ENCODE peak calls at places on chromosomes 1 and 21, in five cellular contexts. One of them, this sample, is unnamed.

GRCh38 chr1:59061876-59062275 is 235.0 kb upstream of the FGGY start:
- DNase-seq in A549: no peak
- DNase-seq in EL: peak; percentile 85
- DNase-seq in T-cell: no peak
- DNase-seq in CD8-positive, alpha-beta T cell: no peak
- DNase-seq in this sample: no peak

GRCh38 chr1:113858982-113859381 is 12.5 kb downstream of the PTPN22 start:
- DNase-seq in CD8-positive, alpha-beta T cell: no peak
- DNase-seq in A549: no peak
- DNase-seq in EL: no peak
- DNase-seq in T-cell: no peak
- DNase-seq in this sample: no peak

GRCh38 chr1:1917304-1917976 is 1.6 kb downstream of the TMEM52 start:
- DNase-seq in A549: no peak
- DNase-seq in CD8-positive, alpha-beta T cell: no peak
- DNase-seq in T-cell: no peak
- DNase-seq in EL: no peak
- DNase-seq in this sample: no peak

GRCh38 chr1:44811714-44812151 is 3.4 kb downstream of the BTBD19 start:
- DNase-seq in CD8-positive, alpha-beta T cell: no peak
- DNase-seq in A549: no peak
- DNase-seq in T-cell: no peak
- DNase-seq in EL: peak; percentile 83
- DNase-seq in this sample: no peak

GRCh38 chr1:112527266-112528010 is 18.7 kb downstream of the WNT2B start:
- DNase-seq in CD8-positive, alpha-beta T cell: no peak
- DNase-seq in T-cell: no peak
- DNase-seq in A549: no peak
- DNase-seq in EL: peak; percentile 86
- DNase-seq in this sample: no peak

GRCh38 chr1:85911742-85912141 is 203.5 kb upstream of the ZNHIT6 start:
- DNase-seq in T-cell: no peak
- DNase-seq in EL: peak; percentile 3
- DNase-seq in A549: no peak
- DNase-seq in CD8-positive, alpha-beta T cell: no peak
- DNase-seq in this sample: no peak

GRCh38 chr1:109466440-109467300 is at the start of gene SYPL2:
- DNase-seq in CD8-positive, alpha-beta T cell: no peak
- DNase-seq in T-cell: no peak
- DNase-seq in EL: peak; percentile 50
- DNase-seq in A549: no peak
- DNase-seq in this sample: no peak

GRCh38 chr1:179228783-179229213 is 679 bp downstream of the ABL2 start:
- DNase-seq in EL: peak; percentile 58
- DNase-seq in A549: peak; percentile 53
- DNase-seq in T-cell: no peak
- DNase-seq in CD8-positive, alpha-beta T cell: no peak
- DNase-seq in this sample: peak; percentile 10

GRCh38 chr1:108049083-108049819 is 84.3 kb upstream of the VAV3 start:
- DNase-seq in A549: peak; percentile 6
- DNase-seq in CD8-positive, alpha-beta T cell: no peak
- DNase-seq in T-cell: no peak
- DNase-seq in EL: peak; percentile 7
- DNase-seq in this sample: peak; percentile 37

GRCh38 chr1:228958121-228958520 is 222.8 kb downstream of the RHOU start:
- DNase-seq in EL: no peak
- DNase-seq in T-cell: no peak
- DNase-seq in CD8-positive, alpha-beta T cell: no peak
- DNase-seq in A549: no peak
- DNase-seq in this sample: no peak

GRCh38 chr1:167899253-167899681 is 14.7 kb downstream of the ADCY10 start:
- DNase-seq in EL: no peak
- DNase-seq in CD8-positive, alpha-beta T cell: no peak
- DNase-seq in A549: no peak
- DNase-seq in T-cell: no peak
- DNase-seq in this sample: no peak

GRCh38 chr21:39525129-39525528 is 73.4 kb downstream of the SH3BGR start:
- DNase-seq in CD8-positive, alpha-beta T cell: no peak
- DNase-seq in T-cell: no peak
- DNase-seq in EL: no peak
- DNase-seq in A549: no peak
- DNase-seq in this sample: no peak

GRCh38 chr1:104238991-104239390 is 489.3 kb downstream of the AMY1C start:
- DNase-seq in CD8-positive, alpha-beta T cell: no peak
- DNase-seq in EL: no peak
- DNase-seq in T-cell: no peak
- DNase-seq in A549: no peak
- DNase-seq in this sample: no peak

GRCh38 chr1:14848203-14848602 is 249.7 kb downstream of the KAZN start:
- DNase-seq in EL: no peak
- DNase-seq in T-cell: no peak
- DNase-seq in CD8-positive, alpha-beta T cell: no peak
- DNase-seq in A549: no peak
- DNase-seq in this sample: no peak

GRCh38 chr1:63669151-63669961 is 76.1 kb downstream of the PGM1 start:
- DNase-seq in EL: no peak
- DNase-seq in CD8-positive, alpha-beta T cell: no peak
- DNase-seq in T-cell: no peak
- DNase-seq in A549: no peak
- DNase-seq in this sample: no peak

GRCh38 chr1:160284220-160284781 is 632 bp downstream of the PEX19 start:
- DNase-seq in CD8-positive, alpha-beta T cell: no peak
- DNase-seq in T-cell: no peak
- DNase-seq in EL: peak; percentile 73
- DNase-seq in A549: peak; percentile 25
- DNase-seq in this sample: no peak

GRCh38 chr21:40120944-40121575 is 253.8 kb downstream of the PCP4 start:
- DNase-seq in A549: peak; percentile 4
- DNase-seq in T-cell: no peak
- DNase-seq in CD8-positive, alpha-beta T cell: no peak
- DNase-seq in EL: no peak
- DNase-seq in this sample: no peak

GRCh38 chr1:162847839-162848453 is 13.0 kb downstream of the CCDC190 start:
- DNase-seq in A549: peak; percentile 30
- DNase-seq in CD8-positive, alpha-beta T cell: peak; percentile 73
- DNase-seq in T-cell: peak; percentile 35
- DNase-seq in EL: peak; percentile 71
- DNase-seq in this sample: peak; percentile 63

GRCh38 chr1:30109853-30110252 is 613.5 kb downstream of the MATN1 start:
- DNase-seq in CD8-positive, alpha-beta T cell: no peak
- DNase-seq in T-cell: no peak
- DNase-seq in A549: no peak
- DNase-seq in EL: peak; percentile 41
- DNase-seq in this sample: no peak

GRCh38 chr1:32393832-32394140 is 455 bp downstream of the BSDC1 start:
- DNase-seq in A549: peak; percentile 20
- DNase-seq in CD8-positive, alpha-beta T cell: peak; percentile 19
- DNase-seq in T-cell: no peak
- DNase-seq in EL: no peak
- DNase-seq in this sample: no peak

GRCh38 chr1:165287781-165288180 is 68.7 kb downstream of the LMX1A start:
- DNase-seq in CD8-positive, alpha-beta T cell: no peak
- DNase-seq in A549: no peak
- DNase-seq in EL: no peak
- DNase-seq in T-cell: no peak
- DNase-seq in this sample: no peak

GRCh38 chr1:20279507-20279906 is 11.2 kb upstream of the VWA5B1 start:
- DNase-seq in CD8-positive, alpha-beta T cell: no peak
- DNase-seq in A549: no peak
- DNase-seq in EL: peak; percentile 88
- DNase-seq in T-cell: no peak
- DNase-seq in this sample: no peak

GRCh38 chr21:38965241-38965640 is 159.5 kb downstream of the ETS2 start:
- DNase-seq in EL: peak; percentile 16
- DNase-seq in CD8-positive, alpha-beta T cell: no peak
- DNase-seq in T-cell: no peak
- DNase-seq in A549: no peak
- DNase-seq in this sample: no peak

GRCh38 chr1:210259496-210259895 is 26.9 kb downstream of the SERTAD4 start:
- DNase-seq in T-cell: no peak
- DNase-seq in EL: peak; percentile 70
- DNase-seq in CD8-positive, alpha-beta T cell: no peak
- DNase-seq in A549: no peak
- DNase-seq in this sample: no peak

GRCh38 chr1:5551274-5551966 is 440.8 kb downstream of the NPHP4 start:
- DNase-seq in A549: no peak
- DNase-seq in T-cell: no peak
- DNase-seq in CD8-positive, alpha-beta T cell: no peak
- DNase-seq in EL: no peak
- DNase-seq in this sample: no peak

This sample was measured in immature natural killer cell.